ENCODE peak calls at places on chromosomes 1 and 21, in ten cellular contexts. T is A172; W is amniotic stem cell; X is fibroblast of mammary gland; H is NCI-H2081 treated with DMSO at 0.1 percent for 48 hours; U is T follicular helper cell; V is stimulated activated CD4-positive, alpha-beta T cell treated with anti-CD3 and anti-CD28 coated beads, Interleukin-12 subunit alpha, Interleukin-12 subunit beta, amount 100 ng/mL, for 48 hours; K is foreskin fibroblast; S is activated naive CD4-positive, alpha-beta T cell treated with anti-CD3 and anti-CD28 coated beads, Interleukin-2, amount 50 U/mL, for 16 hours; J is naive thymus-derived CD4-positive, alpha-beta T cell. Z is an unnamed sample.
A peak's percentile ranks its signal among the peaks of the same experiment; 100 is the strongest.

GRCh38 chr1:98088361-98088760 is 167.5 kb upstream of the DPYD start:
- DNase-seq in T (no peak), W (no peak), X (no peak), H (no peak), U (no peak), V (no peak), K (no peak), S (no peak), J (no peak), Z (no peak)

GRCh38 chr1:167105150-167105840 is 11.4 kb downstream of the STYXL2 start:
- DNase-seq in T (no peak), W (no peak), X (no peak), H (no peak), U (no peak), V (no peak), K (no peak), S (no peak), J (no peak), Z (peak; percentile 20)

GRCh38 chr1:2373551-2374259 is 17.6 kb downstream of the MORN1 start:
- DNase-seq in T (no peak), W (no peak), X (no peak), H (no peak), U (no peak), V (no peak), K (no peak), S (no peak), J (no peak), Z (no peak)

GRCh38 chr1:21573971-21574458 is 64.8 kb downstream of the ALPL start:
- DNase-seq in T (peak; percentile 74), W (peak; percentile 23), X (peak; percentile 83), H (peak; percentile 89), U (no peak), V (no peak), K (peak; percentile 39), S (peak; percentile 25), J (peak; percentile 28), Z (peak; percentile 83)

GRCh38 chr1:94729287-94729686 is 90.9 kb upstream of the SLC44A3 start:
- DNase-seq in T (peak; percentile 64), W (no peak), X (peak; percentile 91), H (no peak), U (no peak), V (no peak), K (peak; percentile 74), S (no peak), J (no peak), Z (no peak)

GRCh38 chr1:208013210-208013609 is 102.3 kb upstream of the CD34 start:
- DNase-seq in T (no peak), W (no peak), X (no peak), H (no peak), U (no peak), V (no peak), K (no peak), S (no peak), J (no peak), Z (no peak)

GRCh38 chr1:224273651-224274050 is 56.3 kb downstream of the NVL start:
- DNase-seq in T (peak; percentile 82), W (no peak), X (peak; percentile 66), H (no peak), U (no peak), V (no peak), K (no peak), S (no peak), J (no peak), Z (no peak)

GRCh38 chr21:38804617-38805281 is 980 bp upstream of the ETS2 start:
- DNase-seq in T (peak; percentile 60), W (no peak), X (peak; percentile 58), H (no peak), U (no peak), V (peak; percentile 34), K (peak; percentile 55), S (peak; percentile 36), J (peak; percentile 59), Z (no peak)

GRCh38 chr1:9615316-9616063 is 26.8 kb downstream of the TMEM201 start:
- DNase-seq in T (peak; percentile 10), W (no peak), X (peak; percentile 38), H (no peak), U (peak; percentile 28), V (peak; percentile 30), K (peak; percentile 34), S (peak; percentile 54), J (peak; percentile 55), Z (no peak)